ENCODE peak calls at places on chromosomes 12 and 14, in eight cellular contexts. One of them, this sample, is unnamed.

GRCh38 chr12:112686373-112686772 is 105.2 kb upstream of the RPH3A start:
- DNase-seq in SK-N-SH: no peak
- DNase-seq in GM23248: peak; percentile 19
- DNase-seq in PC-3: peak; percentile 65
- DNase-seq in hepatocyte: no peak
- DNase-seq in HCT116: no peak
- DNase-seq in neural progenitor cell: no peak
- DNase-seq in MM.1S: no peak
- DNase-seq in this sample: no peak

GRCh38 chr14:29926701-29927595 is 699 bp downstream of the PRKD1 start:
- DNase-seq in SK-N-SH: peak; percentile 73
- DNase-seq in GM23248: peak; percentile 75
- DNase-seq in MM.1S: peak; percentile 40
- DNase-seq in neural progenitor cell: peak; percentile 69
- DNase-seq in hepatocyte: peak; percentile 79
- DNase-seq in PC-3: peak; percentile 53
- DNase-seq in HCT116: no peak
- DNase-seq in this sample: no peak

GRCh38 chr12:79665488-79665887 is 25.3 kb downstream of the PAWR start:
- DNase-seq in hepatocyte: no peak
- DNase-seq in HCT116: no peak
- DNase-seq in neural progenitor cell: no peak
- DNase-seq in GM23248: no peak
- DNase-seq in PC-3: no peak
- DNase-seq in SK-N-SH: no peak
- DNase-seq in MM.1S: no peak
- DNase-seq in this sample: no peak

GRCh38 chr14:23071244-23071974 is 14.1 kb upstream of the CDH24 start:
- DNase-seq in hepatocyte: peak; percentile 94
- DNase-seq in neural progenitor cell: peak; percentile 94
- DNase-seq in SK-N-SH: peak; percentile 88
- DNase-seq in HCT116: no peak
- DNase-seq in MM.1S: peak; percentile 60
- DNase-seq in GM23248: peak; percentile 96
- DNase-seq in PC-3: peak; percentile 84
- DNase-seq in this sample: peak; percentile 82

GRCh38 chr12:40827923-40828592 is 135.8 kb downstream of the CNTN1 start:
- DNase-seq in hepatocyte: peak; percentile 6
- DNase-seq in HCT116: no peak
- DNase-seq in neural progenitor cell: peak; percentile 37
- DNase-seq in SK-N-SH: no peak
- DNase-seq in MM.1S: no peak
- DNase-seq in GM23248: no peak
- DNase-seq in PC-3: no peak
- DNase-seq in this sample: no peak

GRCh38 chr12:111322336-111323250 is 46.3 kb downstream of the PHETA1 start:
- DNase-seq in SK-N-SH: no peak
- DNase-seq in HCT116: no peak
- DNase-seq in neural progenitor cell: no peak
- DNase-seq in PC-3: no peak
- DNase-seq in hepatocyte: no peak
- DNase-seq in GM23248: peak; percentile 71
- DNase-seq in MM.1S: no peak
- DNase-seq in this sample: no peak

GRCh38 chr12:121673013-121673441 is 3.6 kb upstream of the MORN3 start:
- DNase-seq in SK-N-SH: peak; percentile 71
- DNase-seq in MM.1S: no peak
- DNase-seq in hepatocyte: peak; percentile 29
- DNase-seq in PC-3: no peak
- DNase-seq in HCT116: no peak
- DNase-seq in GM23248: peak; percentile 34
- DNase-seq in neural progenitor cell: no peak
- DNase-seq in this sample: no peak

GRCh38 chr12:50149311-50149710 is 17.9 kb downstream of the CERS5 start:
- DNase-seq in HCT116: no peak
- DNase-seq in MM.1S: no peak
- DNase-seq in GM23248: no peak
- DNase-seq in SK-N-SH: no peak
- DNase-seq in hepatocyte: no peak
- DNase-seq in neural progenitor cell: no peak
- DNase-seq in PC-3: no peak
- DNase-seq in this sample: no peak

GRCh38 chr12:117360551-117361311 is 695 bp downstream of the NOS1 start:
- DNase-seq in MM.1S: no peak
- DNase-seq in PC-3: no peak
- DNase-seq in SK-N-SH: peak; percentile 71
- DNase-seq in hepatocyte: no peak
- DNase-seq in HCT116: no peak
- DNase-seq in GM23248: no peak
- DNase-seq in neural progenitor cell: peak; percentile 60
- DNase-seq in this sample: no peak

GRCh38 chr12:27279836-27280235 is 35.8 kb downstream of the STK38L start:
- DNase-seq in MM.1S: no peak
- DNase-seq in HCT116: no peak
- DNase-seq in hepatocyte: peak; percentile 27
- DNase-seq in PC-3: peak; percentile 18
- DNase-seq in SK-N-SH: no peak
- DNase-seq in neural progenitor cell: no peak
- DNase-seq in GM23248: no peak
- DNase-seq in this sample: no peak

GRCh38 chr12:76277480-76277879 is 70.7 kb downstream of the BBS10 start:
- DNase-seq in GM23248: peak; percentile 59
- DNase-seq in HCT116: no peak
- DNase-seq in SK-N-SH: no peak
- DNase-seq in MM.1S: no peak
- DNase-seq in neural progenitor cell: no peak
- DNase-seq in hepatocyte: no peak
- DNase-seq in PC-3: peak; percentile 57
- DNase-seq in this sample: no peak

GRCh38 chr12:122032570-122032969 is 10.9 kb downstream of the BCL7A start:
- DNase-seq in GM23248: no peak
- DNase-seq in PC-3: no peak
- DNase-seq in MM.1S: no peak
- DNase-seq in hepatocyte: no peak
- DNase-seq in neural progenitor cell: no peak
- DNase-seq in SK-N-SH: peak; percentile 8
- DNase-seq in HCT116: no peak
- DNase-seq in this sample: peak; percentile 79

GRCh38 chr12:96314723-96315122 is 85.5 kb downstream of the CDK17 start:
- DNase-seq in PC-3: no peak
- DNase-seq in SK-N-SH: no peak
- DNase-seq in HCT116: no peak
- DNase-seq in GM23248: no peak
- DNase-seq in neural progenitor cell: no peak
- DNase-seq in hepatocyte: no peak
- DNase-seq in MM.1S: no peak
- DNase-seq in this sample: no peak

GRCh38 chr14:75709207-75709812 is 48.3 kb downstream of the TTLL5 start:
- DNase-seq in SK-N-SH: peak; percentile 52
- DNase-seq in GM23248: peak; percentile 90
- DNase-seq in MM.1S: peak; percentile 34
- DNase-seq in PC-3: peak; percentile 80
- DNase-seq in neural progenitor cell: peak; percentile 83
- DNase-seq in HCT116: peak; percentile 68
- DNase-seq in hepatocyte: peak; percentile 90
- DNase-seq in this sample: peak; percentile 76

GRCh38 chr12:95881331-95881955 is 22.7 kb downstream of the SNRPF start:
- DNase-seq in SK-N-SH: no peak
- DNase-seq in MM.1S: no peak
- DNase-seq in neural progenitor cell: no peak
- DNase-seq in PC-3: no peak
- DNase-seq in GM23248: peak; percentile 67
- DNase-seq in hepatocyte: no peak
- DNase-seq in HCT116: no peak
- DNase-seq in this sample: no peak

GRCh38 chr12:27733791-27734190 is 23.2 kb downstream of the MRPS35 start:
- DNase-seq in GM23248: peak; percentile 7
- DNase-seq in SK-N-SH: no peak
- DNase-seq in MM.1S: no peak
- DNase-seq in PC-3: no peak
- DNase-seq in neural progenitor cell: no peak
- DNase-seq in hepatocyte: no peak
- DNase-seq in HCT116: no peak
- DNase-seq in this sample: no peak

GRCh38 chr14:91068642-91069041 is 8.2 kb upstream of the RPS6KA5 start:
- DNase-seq in PC-3: no peak
- DNase-seq in GM23248: no peak
- DNase-seq in hepatocyte: no peak
- DNase-seq in neural progenitor cell: no peak
- DNase-seq in SK-N-SH: no peak
- DNase-seq in HCT116: no peak
- DNase-seq in MM.1S: no peak
- DNase-seq in this sample: no peak

GRCh38 chr12:34334953-34335743 is 312.9 kb downstream of the ALG10 start:
- DNase-seq in PC-3: no peak
- DNase-seq in HCT116: no peak
- DNase-seq in MM.1S: no peak
- DNase-seq in GM23248: no peak
- DNase-seq in neural progenitor cell: no peak
- DNase-seq in SK-N-SH: no peak
- DNase-seq in hepatocyte: no peak
- DNase-seq in this sample: no peak
- H3K9me3 ChIP-seq in PC-3: no peaks in the 10 kb centered on the region
- H3K9me3 ChIP-seq in HCT116: no peaks in the 10 kb centered on the region
- H3K9me3 ChIP-seq in MM.1S: no peaks in the 10 kb centered on the region
- H3K9me3 ChIP-seq in GM23248: no peaks in the 10 kb centered on the region
- H3K9me3 ChIP-seq in neural progenitor cell: no peaks in the 10 kb centered on the region
- H3K9me3 ChIP-seq in SK-N-SH: no peaks in the 10 kb centered on the region
- H3K9me3 ChIP-seq in hepatocyte: no peaks in the 10 kb centered on the region
- H3K9me3 ChIP-seq in this sample: no peaks in the 10 kb centered on the region

GRCh38 chr14:49879683-49880204 is 13.1 kb upstream of the ARF6 start:
- DNase-seq in PC-3: peak; percentile 80
- DNase-seq in HCT116: peak; percentile 95
- DNase-seq in MM.1S: peak; percentile 59
- DNase-seq in neural progenitor cell: peak; percentile 63
- DNase-seq in GM23248: peak; percentile 77
- DNase-seq in hepatocyte: peak; percentile 54
- DNase-seq in SK-N-SH: peak; percentile 65
- DNase-seq in this sample: peak; percentile 90

GRCh38 chr14:49880267-49881064 is 12.4 kb upstream of the ARF6 start:
- DNase-seq in GM23248: peak; percentile 26
- DNase-seq in PC-3: no peak
- DNase-seq in SK-N-SH: no peak
- DNase-seq in hepatocyte: peak; percentile 30
- DNase-seq in neural progenitor cell: no peak
- DNase-seq in HCT116: no peak
- DNase-seq in MM.1S: no peak
- DNase-seq in this sample: peak; percentile 58

GRCh38 chr14:49881296-49882006 is 11.4 kb upstream of the ARF6 start:
- DNase-seq in GM23248: no peak
- DNase-seq in HCT116: no peak
- DNase-seq in SK-N-SH: no peak
- DNase-seq in hepatocyte: no peak
- DNase-seq in MM.1S: no peak
- DNase-seq in PC-3: no peak
- DNase-seq in neural progenitor cell: no peak
- DNase-seq in this sample: no peak

GRCh38 chr14:49886523-49886922 is 6.4 kb upstream of the ARF6 start:
- DNase-seq in neural progenitor cell: no peak
- DNase-seq in SK-N-SH: no peak
- DNase-seq in PC-3: no peak
- DNase-seq in GM23248: no peak
- DNase-seq in MM.1S: no peak
- DNase-seq in hepatocyte: no peak
- DNase-seq in HCT116: no peak
- DNase-seq in this sample: no peak

DNA sequence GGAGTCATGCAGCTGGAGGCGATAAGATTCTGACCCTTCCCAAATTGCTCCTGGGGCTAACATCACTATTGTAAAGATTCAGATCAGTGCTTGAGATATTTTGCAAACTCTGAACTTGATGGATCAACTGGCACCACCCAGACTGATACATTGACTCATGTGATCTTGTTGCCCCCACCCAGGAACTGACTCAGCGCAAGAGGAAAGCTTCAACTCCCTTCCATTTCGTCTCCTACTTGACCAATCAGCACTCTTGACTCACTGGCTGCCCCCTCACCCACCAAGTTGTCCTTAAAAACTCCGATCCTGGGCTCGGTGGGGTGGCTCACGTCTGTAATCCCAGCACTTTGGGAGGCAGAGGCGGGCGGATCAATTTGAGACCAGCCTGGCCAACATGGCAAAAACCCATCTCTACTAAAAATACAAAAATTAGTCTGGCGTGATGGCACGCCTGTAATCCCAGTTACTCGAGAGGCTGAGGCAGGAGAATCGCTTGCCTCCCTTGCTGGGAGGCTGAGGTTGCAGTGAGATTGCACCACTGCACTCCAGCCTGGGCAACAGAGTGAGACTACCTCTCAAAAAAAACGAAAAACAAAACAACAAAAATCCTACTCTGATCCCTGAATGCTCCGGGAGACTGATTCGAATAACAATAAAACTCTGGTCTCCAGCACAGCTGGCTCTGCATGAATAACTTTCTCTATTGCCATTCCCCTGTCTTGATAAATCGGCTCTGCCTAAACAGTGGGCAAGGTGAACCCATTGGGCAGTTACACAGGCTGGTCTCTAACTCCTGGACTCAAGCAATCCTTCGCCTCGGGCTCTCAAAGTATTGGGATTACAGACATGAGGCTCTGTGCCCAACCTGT is 9.8 kb upstream of the ARF6 start:
- DNase-seq in neural progenitor cell: no peak
- DNase-seq in SK-N-SH: no peak
- DNase-seq in hepatocyte: no peak
- DNase-seq in HCT116: no peak
- DNase-seq in MM.1S: no peak
- DNase-seq in GM23248: no peak
- DNase-seq in PC-3: peak; percentile 47
- DNase-seq in this sample: no peak
- TF ChIP-seq EZH2phosphoT487 in neural progenitor cell: no peak
- TF ChIP-seq EZH2phosphoT487 in SK-N-SH: no peak
- TF ChIP-seq EZH2phosphoT487 in hepatocyte: no peak
- TF ChIP-seq EZH2phosphoT487 in HCT116: no peak
- TF ChIP-seq EZH2phosphoT487 in MM.1S: no peak
- TF ChIP-seq EZH2phosphoT487 in GM23248: no peak
- TF ChIP-seq EZH2phosphoT487 in PC-3: no peak
- TF ChIP-seq EZH2phosphoT487 in this sample: no peak

GRCh38 chr12:132922676-132923075 is 33.4 kb downstream of the ZNF605 start:
- DNase-seq in hepatocyte: no peak
- DNase-seq in neural progenitor cell: no peak
- DNase-seq in MM.1S: no peak
- DNase-seq in PC-3: no peak
- DNase-seq in HCT116: no peak
- DNase-seq in SK-N-SH: no peak
- DNase-seq in GM23248: no peak
- DNase-seq in this sample: no peak
- H3K9me3 ChIP-seq in hepatocyte: peaks cover 60% of the 10 kb centered on the region
- H3K9me3 ChIP-seq in neural progenitor cell: peaks cover 68% of the 10 kb centered on the region
- H3K9me3 ChIP-seq in MM.1S: no peaks in the 10 kb centered on the region
- H3K9me3 ChIP-seq in PC-3: peaks cover 73% of the 10 kb centered on the region
- H3K9me3 ChIP-seq in HCT116: peaks cover 32% of the 10 kb centered on the region
- H3K9me3 ChIP-seq in SK-N-SH: peaks cover 49% of the 10 kb centered on the region
- H3K9me3 ChIP-seq in GM23248: peaks cover 38% of the 10 kb centered on the region
- H3K9me3 ChIP-seq in this sample: peaks cover 62% of the 10 kb centered on the region

DNA sequence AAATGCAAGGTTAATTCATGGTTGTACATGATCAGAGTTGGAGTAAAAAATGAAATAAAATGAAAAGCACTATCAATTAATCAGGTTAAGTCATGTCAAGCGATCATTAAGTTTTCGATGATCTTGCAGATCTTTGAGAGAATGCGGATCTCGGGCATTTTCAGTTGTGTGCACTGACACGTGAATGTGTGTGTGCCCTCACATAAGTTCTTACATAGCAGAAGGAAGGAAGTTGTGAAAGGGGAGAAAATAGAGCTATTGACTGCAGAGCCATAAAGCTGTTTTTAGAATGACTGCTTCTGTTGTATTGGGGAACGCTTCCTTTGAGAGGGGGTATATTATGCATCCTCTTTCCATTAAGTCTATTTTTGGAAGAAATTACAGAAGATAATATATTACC is 101.3 kb downstream of the HMGA2 start:
- DNase-seq in neural progenitor cell: no peak
- DNase-seq in MM.1S: no peak
- DNase-seq in PC-3: no peak
- DNase-seq in HCT116: no peak
- DNase-seq in SK-N-SH: no peak
- DNase-seq in GM23248: no peak
- DNase-seq in hepatocyte: no peak
- DNase-seq in this sample: no peak
- TF ChIP-seq EZH2phosphoT487 in neural progenitor cell: no peak
- TF ChIP-seq EZH2phosphoT487 in MM.1S: no peak
- TF ChIP-seq EZH2phosphoT487 in PC-3: no peak
- TF ChIP-seq EZH2phosphoT487 in HCT116: no peak
- TF ChIP-seq EZH2phosphoT487 in SK-N-SH: no peak
- TF ChIP-seq EZH2phosphoT487 in GM23248: no peak
- TF ChIP-seq EZH2phosphoT487 in hepatocyte: no peak
- TF ChIP-seq EZH2phosphoT487 in this sample: no peak

This sample was measured in OCI-LY7.